ENCODE peak calls at places on chromosome 20, in ten cellular contexts. One of them, this sample, is unnamed.

GRCh38 chr20:19113343-19113930 is 99.0 kb upstream of the SLC24A3 start:
- DNase-seq in lower leg skin: no peak
- DNase-seq in A549: no peak
- DNase-seq in stomach: no peak
- DNase-seq in brain microvascular endothelial cell: no peak
- DNase-seq in cardiac muscle cell: no peak
- DNase-seq in heart left ventricle: no peak
- DNase-seq in CD8-positive, alpha-beta T cell: no peak
- DNase-seq in GM12865: no peak
- DNase-seq in fibroblast of lung: no peak
- DNase-seq in this sample: no peak

GRCh38 chr20:208937-209566 is 18.0 kb upstream of the DEFB129 start:
- DNase-seq in GM12865: peak
- DNase-seq in CD8-positive, alpha-beta T cell: peak
- DNase-seq in brain microvascular endothelial cell: peak
- DNase-seq in A549: peak
- DNase-seq in stomach: no peak
- DNase-seq in fibroblast of lung: peak
- DNase-seq in lower leg skin: no peak
- DNase-seq in cardiac muscle cell: peak
- DNase-seq in heart left ventricle: no peak
- DNase-seq in this sample: peak

GRCh38 chr20:62123450-62124118 is 1.3 kb downstream of the LSM14B start:
- DNase-seq in stomach: no peak
- DNase-seq in cardiac muscle cell: no peak
- DNase-seq in brain microvascular endothelial cell: peak
- DNase-seq in A549: no peak
- DNase-seq in CD8-positive, alpha-beta T cell: no peak
- DNase-seq in lower leg skin: no peak
- DNase-seq in fibroblast of lung: peak
- DNase-seq in GM12865: no peak
- DNase-seq in heart left ventricle: no peak
- DNase-seq in this sample: no peak

GRCh38 chr20:4919047-4919704 is 82.1 kb downstream of the SLC23A2 start:
- DNase-seq in cardiac muscle cell: no peak
- DNase-seq in heart left ventricle: no peak
- DNase-seq in CD8-positive, alpha-beta T cell: no peak
- DNase-seq in A549: no peak
- DNase-seq in fibroblast of lung: no peak
- DNase-seq in stomach: no peak
- DNase-seq in brain microvascular endothelial cell: no peak
- DNase-seq in GM12865: no peak
- DNase-seq in lower leg skin: no peak
- DNase-seq in this sample: peak

GRCh38 chr20:1440024-1440423 is 26.6 kb downstream of the NSFL1C start:
- DNase-seq in cardiac muscle cell: no peak
- DNase-seq in fibroblast of lung: no peak
- DNase-seq in GM12865: peak
- DNase-seq in lower leg skin: no peak
- DNase-seq in A549: no peak
- DNase-seq in CD8-positive, alpha-beta T cell: peak
- DNase-seq in stomach: no peak
- DNase-seq in heart left ventricle: no peak
- DNase-seq in brain microvascular endothelial cell: no peak
- DNase-seq in this sample: no peak

GRCh38 chr20:62640870-62641748 is 1.2 kb upstream of the SLCO4A1 start:
- DNase-seq in GM12865: no peak
- DNase-seq in A549: no peak
- DNase-seq in lower leg skin: no peak
- DNase-seq in cardiac muscle cell: no peak
- DNase-seq in stomach: no peak
- DNase-seq in CD8-positive, alpha-beta T cell: no peak
- DNase-seq in heart left ventricle: no peak
- DNase-seq in brain microvascular endothelial cell: no peak
- DNase-seq in fibroblast of lung: no peak
- DNase-seq in this sample: no peak

GRCh38 chr20:36063916-36064660 is 90.5 kb upstream of the EPB41L1 start:
- DNase-seq in A549: no peak
- DNase-seq in GM12865: no peak
- DNase-seq in brain microvascular endothelial cell: no peak
- DNase-seq in CD8-positive, alpha-beta T cell: no peak
- DNase-seq in heart left ventricle: no peak
- DNase-seq in cardiac muscle cell: no peak
- DNase-seq in stomach: no peak
- DNase-seq in fibroblast of lung: no peak
- DNase-seq in lower leg skin: no peak
- DNase-seq in this sample: no peak

GRCh38 chr20:59955131-59955796 is 3.0 kb upstream of the CDH26 start:
- DNase-seq in cardiac muscle cell: no peak
- DNase-seq in lower leg skin: no peak
- DNase-seq in heart left ventricle: no peak
- DNase-seq in brain microvascular endothelial cell: no peak
- DNase-seq in GM12865: peak
- DNase-seq in A549: peak
- DNase-seq in fibroblast of lung: no peak
- DNase-seq in stomach: no peak
- DNase-seq in CD8-positive, alpha-beta T cell: no peak
- DNase-seq in this sample: peak

GRCh38 chr20:23106271-23106851 is 20.2 kb upstream of the CD93 start:
- DNase-seq in heart left ventricle: no peak
- DNase-seq in cardiac muscle cell: no peak
- DNase-seq in CD8-positive, alpha-beta T cell: no peak
- DNase-seq in stomach: no peak
- DNase-seq in fibroblast of lung: no peak
- DNase-seq in GM12865: no peak
- DNase-seq in A549: no peak
- DNase-seq in lower leg skin: no peak
- DNase-seq in brain microvascular endothelial cell: no peak
- DNase-seq in this sample: peak

GRCh38 chr20:50279988-50280850 is 89.6 kb downstream of the CEBPB start:
- DNase-seq in GM12865: no peak
- DNase-seq in fibroblast of lung: no peak
- DNase-seq in lower leg skin: no peak
- DNase-seq in brain microvascular endothelial cell: no peak
- DNase-seq in cardiac muscle cell: no peak
- DNase-seq in CD8-positive, alpha-beta T cell: no peak
- DNase-seq in stomach: no peak
- DNase-seq in A549: no peak
- DNase-seq in heart left ventricle: no peak
- DNase-seq in this sample: no peak

GRCh38 chr20:50277460-50278376 is 87.1 kb downstream of the CEBPB start:
- DNase-seq in GM12865: no peak
- DNase-seq in lower leg skin: no peak
- DNase-seq in cardiac muscle cell: no peak
- DNase-seq in fibroblast of lung: no peak
- DNase-seq in brain microvascular endothelial cell: no peak
- DNase-seq in heart left ventricle: no peak
- DNase-seq in A549: no peak
- DNase-seq in stomach: no peak
- DNase-seq in CD8-positive, alpha-beta T cell: no peak
- DNase-seq in this sample: no peak

GRCh38 chr20:50277064-50277415 is 86.4 kb downstream of the CEBPB start:
- DNase-seq in heart left ventricle: no peak
- DNase-seq in lower leg skin: no peak
- DNase-seq in cardiac muscle cell: no peak
- DNase-seq in CD8-positive, alpha-beta T cell: no peak
- DNase-seq in stomach: no peak
- DNase-seq in GM12865: no peak
- DNase-seq in A549: no peak
- DNase-seq in fibroblast of lung: no peak
- DNase-seq in brain microvascular endothelial cell: no peak
- DNase-seq in this sample: no peak

GRCh38 chr20:50278377-50278683 is 87.7 kb downstream of the CEBPB start:
- DNase-seq in heart left ventricle: no peak
- DNase-seq in fibroblast of lung: no peak
- DNase-seq in stomach: no peak
- DNase-seq in GM12865: no peak
- DNase-seq in A549: no peak
- DNase-seq in cardiac muscle cell: no peak
- DNase-seq in lower leg skin: no peak
- DNase-seq in brain microvascular endothelial cell: no peak
- DNase-seq in CD8-positive, alpha-beta T cell: no peak
- DNase-seq in this sample: no peak

DNA sequence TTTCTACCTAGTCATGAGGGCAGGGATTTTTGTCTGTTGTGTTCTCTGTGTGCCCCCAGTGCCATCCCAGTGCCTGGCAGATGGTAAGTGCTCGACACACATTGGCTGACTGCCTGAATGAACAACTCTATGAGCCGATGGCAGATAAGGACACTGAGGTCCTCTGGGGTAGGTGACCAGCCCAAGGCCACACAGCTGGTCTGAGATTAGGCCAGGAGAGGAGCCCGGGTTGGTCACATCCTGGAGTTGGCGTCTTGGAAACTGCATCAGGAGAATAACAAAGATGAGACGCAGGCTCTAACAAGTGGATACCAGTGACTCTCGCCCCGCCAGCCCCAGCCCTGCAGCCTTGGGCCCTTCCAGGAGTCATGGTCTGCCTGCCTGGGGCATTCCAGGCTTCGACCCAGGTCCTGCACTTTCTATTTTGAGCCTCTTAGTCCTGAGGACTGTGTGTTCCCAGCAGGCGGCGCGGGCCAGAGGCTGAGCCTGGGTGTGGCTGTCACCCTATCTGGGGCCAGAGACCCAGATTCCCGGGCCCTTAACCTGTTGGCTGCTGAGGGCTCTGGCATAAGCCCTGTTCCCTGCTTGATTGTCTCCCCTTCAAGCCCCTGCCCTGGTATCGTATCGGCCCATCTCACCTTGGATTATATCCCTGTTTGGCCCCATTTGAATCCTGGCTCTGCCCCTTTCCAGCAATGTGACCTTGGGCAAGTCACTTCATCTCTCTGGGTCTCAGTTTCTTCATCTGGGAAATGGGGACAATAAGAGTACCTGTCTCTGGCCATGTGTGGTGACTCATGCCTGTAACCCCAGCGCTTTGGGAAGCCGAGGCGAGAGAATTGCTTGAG is 88.3 kb downstream of the CEBPB start:
- DNase-seq in cardiac muscle cell: peak
- DNase-seq in heart left ventricle: peak
- DNase-seq in stomach: peak
- DNase-seq in CD8-positive, alpha-beta T cell: no peak
- DNase-seq in fibroblast of lung: no peak
- DNase-seq in A549: peak
- DNase-seq in lower leg skin: peak
- DNase-seq in GM12865: no peak
- DNase-seq in brain microvascular endothelial cell: no peak
- DNase-seq in this sample: peak
- TF ChIP-seq CTCF in cardiac muscle cell: peak
- TF ChIP-seq CTCF in heart left ventricle: peak
- TF ChIP-seq CTCF in stomach: peak
- TF ChIP-seq CTCF in CD8-positive, alpha-beta T cell: no peak
- TF ChIP-seq CTCF in fibroblast of lung: peak
- TF ChIP-seq CTCF in A549: no peak
- TF ChIP-seq CTCF in lower leg skin: no peak
- TF ChIP-seq CTCF in GM12865: no peak
- TF ChIP-seq CTCF in brain microvascular endothelial cell: peak
- TF ChIP-seq CTCF in this sample: no peak

DNA sequence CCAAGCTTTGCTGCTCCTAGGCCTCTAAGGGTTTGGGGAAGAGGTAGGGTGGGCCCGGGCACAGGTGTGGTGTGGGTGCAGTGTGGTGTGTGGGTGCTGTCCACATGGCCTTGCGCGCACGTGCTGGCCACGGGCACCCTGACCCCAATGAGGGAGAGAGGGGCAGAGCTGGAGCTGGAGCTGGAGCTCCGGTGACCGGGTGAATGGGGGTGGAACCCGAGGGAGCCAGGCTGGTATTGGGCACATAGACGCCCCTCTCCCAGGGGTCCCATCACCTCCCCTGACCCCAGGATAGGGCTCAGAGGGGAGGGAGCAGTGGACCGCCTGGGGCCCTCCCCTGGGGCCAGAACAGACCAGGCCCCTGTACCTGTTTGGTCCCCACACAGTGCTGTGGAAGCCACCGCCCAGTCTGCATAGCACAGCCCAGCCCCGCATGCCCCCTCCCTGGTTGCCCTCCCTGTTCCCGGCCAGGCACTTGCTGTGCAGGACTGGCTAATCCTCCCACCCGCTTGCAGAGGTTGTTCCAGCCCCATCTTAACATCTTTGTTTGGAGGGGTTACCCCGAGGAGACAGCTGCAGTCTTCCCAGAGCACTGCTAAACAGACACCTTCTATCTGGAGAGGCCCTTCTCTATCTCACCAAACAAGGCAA is 984 bp downstream of the ADAM33 start:
- DNase-seq in stomach: no peak
- DNase-seq in CD8-positive, alpha-beta T cell: no peak
- DNase-seq in GM12865: no peak
- DNase-seq in heart left ventricle: no peak
- DNase-seq in A549: no peak
- DNase-seq in lower leg skin: no peak
- DNase-seq in cardiac muscle cell: no peak
- DNase-seq in fibroblast of lung: no peak
- DNase-seq in brain microvascular endothelial cell: no peak
- DNase-seq in this sample: no peak
- H3K4me3 ChIP-seq in stomach: peak
- H3K4me3 ChIP-seq in CD8-positive, alpha-beta T cell: no peak
- H3K4me3 ChIP-seq in GM12865: no peak
- H3K4me3 ChIP-seq in heart left ventricle: peak
- H3K4me3 ChIP-seq in A549: no peak
- H3K4me3 ChIP-seq in lower leg skin: peak
- H3K4me3 ChIP-seq in cardiac muscle cell: no peak
- H3K4me3 ChIP-seq in fibroblast of lung: peak
- H3K4me3 ChIP-seq in brain microvascular endothelial cell: no peak
- H3K4me3 ChIP-seq in this sample: no peak

DNA sequence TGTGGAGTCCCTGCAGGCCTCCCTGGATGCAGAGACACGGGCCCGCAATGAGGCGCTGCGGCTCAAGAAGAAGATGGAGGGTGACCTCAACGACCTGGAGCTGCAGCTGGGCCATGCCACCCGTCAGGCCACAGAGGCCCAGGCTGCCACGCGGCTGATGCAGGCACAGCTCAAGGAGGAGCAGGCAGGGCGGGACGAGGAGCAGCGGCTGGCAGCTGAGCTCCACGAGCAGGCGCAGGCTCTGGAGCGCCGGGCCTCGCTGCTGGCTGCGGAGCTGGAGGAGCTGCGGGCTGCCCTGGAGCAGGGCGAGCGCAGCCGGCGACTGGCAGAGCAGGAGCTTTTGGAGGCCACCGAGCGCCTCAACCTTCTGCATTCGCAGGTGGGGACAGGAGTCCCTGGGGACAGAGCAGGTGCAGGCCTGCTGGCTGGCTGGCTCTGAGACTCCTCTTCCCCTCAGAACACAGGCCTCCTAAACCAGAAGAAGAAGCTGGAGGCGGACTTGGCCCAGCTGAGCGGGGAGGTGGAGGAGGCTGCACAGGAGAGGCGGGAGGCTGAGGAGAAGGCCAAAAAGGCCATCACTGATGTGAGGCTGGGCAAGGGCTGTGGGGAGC is 44.7 kb downstream of the MYH7B start:
- DNase-seq in brain microvascular endothelial cell: no peak
- DNase-seq in stomach: no peak
- DNase-seq in A549: no peak
- DNase-seq in lower leg skin: no peak
- DNase-seq in cardiac muscle cell: no peak
- DNase-seq in GM12865: no peak
- DNase-seq in heart left ventricle: peak
- DNase-seq in fibroblast of lung: no peak
- DNase-seq in CD8-positive, alpha-beta T cell: no peak
- DNase-seq in this sample: no peak
- TF ChIP-seq CTCF in brain microvascular endothelial cell: no peak
- TF ChIP-seq CTCF in stomach: no peak
- TF ChIP-seq CTCF in A549: no peak
- TF ChIP-seq CTCF in lower leg skin: no peak
- TF ChIP-seq CTCF in cardiac muscle cell: no peak
- TF ChIP-seq CTCF in GM12865: no peak
- TF ChIP-seq CTCF in heart left ventricle: no peak
- TF ChIP-seq CTCF in fibroblast of lung: no peak
- TF ChIP-seq CTCF in CD8-positive, alpha-beta T cell: no peak
- TF ChIP-seq CTCF in this sample: no peak

GRCh38 chr20:47351643-47352331 is 4.7 kb downstream of the ZMYND8 start:
- DNase-seq in fibroblast of lung: peak
- DNase-seq in cardiac muscle cell: peak
- DNase-seq in A549: no peak
- DNase-seq in CD8-positive, alpha-beta T cell: no peak
- DNase-seq in stomach: no peak
- DNase-seq in GM12865: peak
- DNase-seq in lower leg skin: no peak
- DNase-seq in brain microvascular endothelial cell: no peak
- DNase-seq in heart left ventricle: no peak
- DNase-seq in this sample: no peak
- H3K4me3 ChIP-seq in fibroblast of lung: no peak
- H3K4me3 ChIP-seq in cardiac muscle cell: peak
- H3K4me3 ChIP-seq in A549: no peak
- H3K4me3 ChIP-seq in CD8-positive, alpha-beta T cell: peak
- H3K4me3 ChIP-seq in stomach: peak
- H3K4me3 ChIP-seq in GM12865: peak
- H3K4me3 ChIP-seq in lower leg skin: no peak
- H3K4me3 ChIP-seq in brain microvascular endothelial cell: no peak
- H3K4me3 ChIP-seq in heart left ventricle: peak
- H3K4me3 ChIP-seq in this sample: peak